ENCODE peak calls at places on chromosomes 2 and 18, in four cellular contexts. Z is epithelial cell of proximal tubule, V is right atrium auricular region, B is heart right ventricle. J is an unnamed sample.

GRCh38 chr2:163686289-163686688 is 49.5 kb downstream of the FIGN start:
- DNase-seq in B (no peak), V (no peak), Z (no peak), J (no peak)

GRCh38 chr2:190846746-190847145 is 33.9 kb upstream of the GLS start:
- DNase-seq in B (no peak), Z (peak), V (no peak), J (no peak)

GRCh38 chr2:156562136-156562535 is 126.0 kb downstream of the GPD2 start:
- DNase-seq in V (no peak), B (peak), Z (no peak), J (no peak)

GRCh38 chr2:131044078-131044756 is 49.0 kb downstream of the FAM168B start:
- DNase-seq in B (no peak), Z (no peak), V (no peak), J (peak)

GRCh38 chr2:12169721-12170120 is 423.3 kb downstream of the LPIN1 start:
- DNase-seq in Z (peak), B (peak), V (peak), J (no peak)

GRCh38 chr18:59547691-59548182 is 149.5 kb downstream of the CCBE1 start:
- DNase-seq in B (no peak), V (no peak), Z (no peak), J (no peak)

GRCh38 chr2:3729055-3729448 is 25.7 kb downstream of the DCDC2C start:
- DNase-seq in B (no peak), Z (no peak), V (no peak), J (no peak)

GRCh38 chr2:241868661-241869081 is 858 bp upstream of the RTP5 start:
- DNase-seq in V (no peak), Z (no peak), B (no peak), J (no peak)

GRCh38 chr18:35389095-35389618 is 12.0 kb upstream of the ZNF396 start:
- DNase-seq in Z (no peak), B (peak), V (no peak), J (no peak)

GRCh38 chr18:45156941-45157340 is 458.3 kb upstream of the SLC14A2 start:
- DNase-seq in B (no peak), V (no peak), Z (no peak), J (no peak)

GRCh38 chr18:34330308-34330707 is 105.6 kb upstream of the NOL4 start:
- DNase-seq in B (no peak), Z (no peak), V (no peak), J (no peak)

GRCh38 chr18:3722662-3723433 is 272.9 kb downstream of the TGIF1 start:
- DNase-seq in Z (no peak), V (no peak), B (no peak), J (no peak)

GRCh38 chr2:166088634-166089033 is 39.2 kb downstream of the SCN1A start:
- DNase-seq in Z (no peak), B (no peak), V (no peak), J (no peak)

GRCh38 chr2:20755132-20755800 is 67.6 kb downstream of the LDAH start:
- DNase-seq in Z (no peak), B (no peak), V (no peak), J (no peak)

GRCh38 chr2:30074023-30074422 is 72.8 kb upstream of the YPEL5 start:
- DNase-seq in B (no peak), V (no peak), Z (no peak), J (no peak)